ENCODE peak calls at places on chromosomes 12 and 14, in seven cellular contexts. One of them, this sample, is unnamed.

GRCh38 chr12:48696626-48697025 is 14.6 kb upstream of the KANSL2 start:
- DNase-seq in progenitor cell of endocrine pancreas: no peak
- DNase-seq in right atrium auricular region: no peak
- DNase-seq in endothelial cell: no peak
- DNase-seq in lower leg skin: no peak
- DNase-seq in breast epithelium: no peak
- DNase-seq in fibroblast of the aortic adventitia: no peak
- DNase-seq in this sample: no peak

GRCh38 chr12:95473440-95473946 is 459 bp upstream of the METAP2 start:
- DNase-seq in endothelial cell: peak
- DNase-seq in fibroblast of the aortic adventitia: peak
- DNase-seq in right atrium auricular region: no peak
- DNase-seq in lower leg skin: no peak
- DNase-seq in progenitor cell of endocrine pancreas: no peak
- DNase-seq in breast epithelium: no peak
- DNase-seq in this sample: no peak

GRCh38 chr14:44954750-44955149 is 7.0 kb downstream of the KLHL28 start:
- DNase-seq in fibroblast of the aortic adventitia: no peak
- DNase-seq in progenitor cell of endocrine pancreas: no peak
- DNase-seq in endothelial cell: no peak
- DNase-seq in breast epithelium: no peak
- DNase-seq in right atrium auricular region: no peak
- DNase-seq in lower leg skin: no peak
- DNase-seq in this sample: no peak

GRCh38 chr14:83096092-83096491 is 1562.4 kb upstream of the SEL1L start:
- DNase-seq in progenitor cell of endocrine pancreas: no peak
- DNase-seq in lower leg skin: no peak
- DNase-seq in right atrium auricular region: no peak
- DNase-seq in endothelial cell: no peak
- DNase-seq in breast epithelium: no peak
- DNase-seq in fibroblast of the aortic adventitia: no peak
- DNase-seq in this sample: no peak

GRCh38 chr12:132748319-132748718 is 13.3 kb downstream of the ANKLE2 start:
- DNase-seq in lower leg skin: no peak
- DNase-seq in endothelial cell: no peak
- DNase-seq in fibroblast of the aortic adventitia: no peak
- DNase-seq in right atrium auricular region: no peak
- DNase-seq in progenitor cell of endocrine pancreas: no peak
- DNase-seq in breast epithelium: no peak
- DNase-seq in this sample: no peak

GRCh38 chr12:11795192-11795909 is 145.9 kb downstream of the ETV6 start:
- DNase-seq in right atrium auricular region: no peak
- DNase-seq in breast epithelium: no peak
- DNase-seq in endothelial cell: no peak
- DNase-seq in fibroblast of the aortic adventitia: no peak
- DNase-seq in progenitor cell of endocrine pancreas: no peak
- DNase-seq in lower leg skin: no peak
- DNase-seq in this sample: no peak

GRCh38 chr12:4191642-4192041 is 81.9 kb upstream of the CCND2 start:
- DNase-seq in progenitor cell of endocrine pancreas: no peak
- DNase-seq in fibroblast of the aortic adventitia: no peak
- DNase-seq in endothelial cell: no peak
- DNase-seq in lower leg skin: no peak
- DNase-seq in breast epithelium: no peak
- DNase-seq in right atrium auricular region: no peak
- DNase-seq in this sample: no peak

GRCh38 chr14:97943619-97944018 is 1146.4 kb downstream of the VRK1 start:
- DNase-seq in fibroblast of the aortic adventitia: no peak
- DNase-seq in lower leg skin: no peak
- DNase-seq in breast epithelium: no peak
- DNase-seq in progenitor cell of endocrine pancreas: no peak
- DNase-seq in right atrium auricular region: no peak
- DNase-seq in endothelial cell: no peak
- DNase-seq in this sample: no peak

GRCh38 chr12:68034567-68034966 is 45.3 kb downstream of the IFNG-AS1 start:
- DNase-seq in lower leg skin: no peak
- DNase-seq in progenitor cell of endocrine pancreas: no peak
- DNase-seq in breast epithelium: no peak
- DNase-seq in endothelial cell: no peak
- DNase-seq in right atrium auricular region: no peak
- DNase-seq in fibroblast of the aortic adventitia: no peak
- DNase-seq in this sample: no peak

GRCh38 chr12:5783274-5783920 is 161.7 kb downstream of the ANO2 start:
- DNase-seq in progenitor cell of endocrine pancreas: peak
- DNase-seq in endothelial cell: no peak
- DNase-seq in fibroblast of the aortic adventitia: no peak
- DNase-seq in breast epithelium: no peak
- DNase-seq in right atrium auricular region: peak
- DNase-seq in lower leg skin: no peak
- DNase-seq in this sample: no peak

GRCh38 chr12:51591020-51591901 is at the start of gene SCN8A:
- DNase-seq in right atrium auricular region: no peak
- DNase-seq in breast epithelium: no peak
- DNase-seq in lower leg skin: peak
- DNase-seq in progenitor cell of endocrine pancreas: peak
- DNase-seq in fibroblast of the aortic adventitia: peak
- DNase-seq in endothelial cell: peak
- DNase-seq in this sample: peak
- TF ChIP-seq CTCF in right atrium auricular region: no peak
- TF ChIP-seq CTCF in breast epithelium: no peak
- TF ChIP-seq CTCF in lower leg skin: no peak
- TF ChIP-seq CTCF in progenitor cell of endocrine pancreas: no peak
- TF ChIP-seq CTCF in fibroblast of the aortic adventitia: no peak
- TF ChIP-seq CTCF in endothelial cell: no peak
- TF ChIP-seq CTCF in this sample: no peak

GRCh38 chr12:101710289-101710688 is 12.8 kb downstream of the CHPT1 start:
- DNase-seq in endothelial cell: no peak
- DNase-seq in lower leg skin: no peak
- DNase-seq in breast epithelium: no peak
- DNase-seq in right atrium auricular region: no peak
- DNase-seq in fibroblast of the aortic adventitia: no peak
- DNase-seq in progenitor cell of endocrine pancreas: no peak
- DNase-seq in this sample: no peak
- TF ChIP-seq CTCF in endothelial cell: no peak
- TF ChIP-seq CTCF in lower leg skin: no peak
- TF ChIP-seq CTCF in breast epithelium: no peak
- TF ChIP-seq CTCF in right atrium auricular region: no peak
- TF ChIP-seq CTCF in fibroblast of the aortic adventitia: no peak
- TF ChIP-seq CTCF in progenitor cell of endocrine pancreas: no peak
- TF ChIP-seq CTCF in this sample: no peak

DNA sequence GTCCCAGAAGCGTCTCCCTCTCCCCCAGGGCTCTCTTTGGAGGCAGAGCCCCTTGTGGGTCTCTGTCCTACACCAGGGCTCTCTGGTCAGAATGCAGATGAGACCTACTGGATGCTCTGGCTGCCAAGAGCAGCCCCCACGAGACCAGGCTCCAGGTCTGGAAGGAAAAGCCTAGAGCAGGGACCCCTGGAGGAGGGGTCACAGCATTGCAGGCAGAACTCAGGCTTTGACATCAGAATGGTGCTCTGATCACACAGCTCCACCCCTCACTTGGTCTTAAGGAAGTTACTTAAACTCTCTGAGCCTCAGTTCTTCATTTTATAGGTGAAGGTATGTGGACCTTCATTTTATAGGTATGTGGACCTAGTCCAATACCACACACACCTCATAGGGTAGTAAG is 83.1 kb downstream of the ARL6IP4 start:
- DNase-seq in lower leg skin: no peak
- DNase-seq in fibroblast of the aortic adventitia: no peak
- DNase-seq in breast epithelium: no peak
- DNase-seq in endothelial cell: peak
- DNase-seq in progenitor cell of endocrine pancreas: no peak
- DNase-seq in right atrium auricular region: no peak
- DNase-seq in this sample: no peak
- TF ChIP-seq CTCF in lower leg skin: no peak
- TF ChIP-seq CTCF in fibroblast of the aortic adventitia: peak
- TF ChIP-seq CTCF in breast epithelium: no peak
- TF ChIP-seq CTCF in endothelial cell: peak
- TF ChIP-seq CTCF in progenitor cell of endocrine pancreas: peak
- TF ChIP-seq CTCF in right atrium auricular region: no peak
- TF ChIP-seq CTCF in this sample: peak

GRCh38 chr12:60257063-60257462 is 661.2 kb downstream of the SLC16A7 start:
- DNase-seq in endothelial cell: no peak
- DNase-seq in lower leg skin: no peak
- DNase-seq in fibroblast of the aortic adventitia: peak
- DNase-seq in breast epithelium: no peak
- DNase-seq in right atrium auricular region: no peak
- DNase-seq in progenitor cell of endocrine pancreas: no peak
- DNase-seq in this sample: no peak
- TF ChIP-seq CTCF in endothelial cell: no peak
- TF ChIP-seq CTCF in lower leg skin: no peak
- TF ChIP-seq CTCF in fibroblast of the aortic adventitia: peak
- TF ChIP-seq CTCF in breast epithelium: no peak
- TF ChIP-seq CTCF in right atrium auricular region: no peak
- TF ChIP-seq CTCF in progenitor cell of endocrine pancreas: peak
- TF ChIP-seq CTCF in this sample: no peak

GRCh38 chr14:74531467-74531866 is 37.9 kb downstream of the ISCA2 start:
- DNase-seq in breast epithelium: no peak
- DNase-seq in lower leg skin: no peak
- DNase-seq in progenitor cell of endocrine pancreas: no peak
- DNase-seq in right atrium auricular region: no peak
- DNase-seq in endothelial cell: no peak
- DNase-seq in fibroblast of the aortic adventitia: peak
- DNase-seq in this sample: no peak
- TF ChIP-seq CTCF in breast epithelium: no peak
- TF ChIP-seq CTCF in lower leg skin: no peak
- TF ChIP-seq CTCF in progenitor cell of endocrine pancreas: no peak
- TF ChIP-seq CTCF in right atrium auricular region: no peak
- TF ChIP-seq CTCF in endothelial cell: no peak
- TF ChIP-seq CTCF in fibroblast of the aortic adventitia: peak
- TF ChIP-seq CTCF in this sample: no peak

GRCh38 chr12:61546296-61546695 is 713.9 kb upstream of the USP15 start:
- DNase-seq in lower leg skin: no peak
- DNase-seq in breast epithelium: no peak
- DNase-seq in right atrium auricular region: no peak
- DNase-seq in endothelial cell: no peak
- DNase-seq in fibroblast of the aortic adventitia: no peak
- DNase-seq in progenitor cell of endocrine pancreas: no peak
- DNase-seq in this sample: no peak
- TF ChIP-seq CTCF in lower leg skin: no peak
- TF ChIP-seq CTCF in breast epithelium: no peak
- TF ChIP-seq CTCF in right atrium auricular region: no peak
- TF ChIP-seq CTCF in endothelial cell: no peak
- TF ChIP-seq CTCF in fibroblast of the aortic adventitia: no peak
- TF ChIP-seq CTCF in progenitor cell of endocrine pancreas: peak
- TF ChIP-seq CTCF in this sample: no peak

DNA sequence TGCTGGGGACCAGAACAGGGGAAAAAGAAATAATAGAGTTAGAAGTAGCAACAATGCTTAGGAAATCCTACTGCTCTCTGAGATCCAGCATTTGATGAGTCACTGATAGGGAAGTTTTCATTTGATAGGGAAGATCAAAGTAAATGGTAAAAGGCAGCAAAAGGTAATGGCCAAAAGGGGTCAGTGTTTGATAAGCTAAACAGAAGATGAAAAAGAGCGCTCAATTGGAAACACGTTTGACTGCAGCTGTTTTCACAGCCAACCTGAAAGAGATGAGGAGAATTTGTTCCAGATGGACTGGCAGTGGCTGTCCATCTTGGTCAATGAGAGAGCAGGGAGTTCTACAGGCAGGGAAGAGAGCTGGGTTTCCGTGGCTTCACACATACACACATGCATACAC is 264.2 kb downstream of the TMEM132C start:
- DNase-seq in right atrium auricular region: no peak
- DNase-seq in fibroblast of the aortic adventitia: no peak
- DNase-seq in lower leg skin: no peak
- DNase-seq in progenitor cell of endocrine pancreas: no peak
- DNase-seq in endothelial cell: no peak
- DNase-seq in breast epithelium: no peak
- DNase-seq in this sample: no peak
- TF ChIP-seq CTCF in right atrium auricular region: no peak
- TF ChIP-seq CTCF in fibroblast of the aortic adventitia: no peak
- TF ChIP-seq CTCF in lower leg skin: no peak
- TF ChIP-seq CTCF in progenitor cell of endocrine pancreas: peak
- TF ChIP-seq CTCF in endothelial cell: no peak
- TF ChIP-seq CTCF in breast epithelium: no peak
- TF ChIP-seq CTCF in this sample: peak

GRCh38 chr12:45183263-45183662 is 32.6 kb upstream of the ANO6 start:
- DNase-seq in endothelial cell: no peak
- DNase-seq in breast epithelium: no peak
- DNase-seq in fibroblast of the aortic adventitia: peak
- DNase-seq in progenitor cell of endocrine pancreas: no peak
- DNase-seq in right atrium auricular region: no peak
- DNase-seq in lower leg skin: no peak
- DNase-seq in this sample: no peak
- TF ChIP-seq CTCF in endothelial cell: no peak
- TF ChIP-seq CTCF in breast epithelium: no peak
- TF ChIP-seq CTCF in fibroblast of the aortic adventitia: peak
- TF ChIP-seq CTCF in progenitor cell of endocrine pancreas: peak
- TF ChIP-seq CTCF in right atrium auricular region: no peak
- TF ChIP-seq CTCF in lower leg skin: no peak
- TF ChIP-seq CTCF in this sample: peak

GRCh38 chr14:71319646-71320045 is 412.4 kb downstream of the PCNX1 start:
- DNase-seq in lower leg skin: no peak
- DNase-seq in progenitor cell of endocrine pancreas: no peak
- DNase-seq in breast epithelium: no peak
- DNase-seq in endothelial cell: no peak
- DNase-seq in right atrium auricular region: no peak
- DNase-seq in fibroblast of the aortic adventitia: peak
- DNase-seq in this sample: no peak
- TF ChIP-seq CTCF in lower leg skin: no peak
- TF ChIP-seq CTCF in progenitor cell of endocrine pancreas: peak
- TF ChIP-seq CTCF in breast epithelium: no peak
- TF ChIP-seq CTCF in endothelial cell: no peak
- TF ChIP-seq CTCF in right atrium auricular region: no peak
- TF ChIP-seq CTCF in fibroblast of the aortic adventitia: no peak
- TF ChIP-seq CTCF in this sample: no peak

GRCh38 chr12:54005531-54005852 is 3.3 kb upstream of the HOXC8 start:
- DNase-seq in fibroblast of the aortic adventitia: no peak
- DNase-seq in lower leg skin: no peak
- DNase-seq in progenitor cell of endocrine pancreas: no peak
- DNase-seq in endothelial cell: no peak
- DNase-seq in right atrium auricular region: no peak
- DNase-seq in breast epithelium: no peak
- DNase-seq in this sample: no peak

GRCh38 chr12:54002915-54003339 is 3.0 kb downstream of the HOXC9 start:
- DNase-seq in fibroblast of the aortic adventitia: no peak
- DNase-seq in breast epithelium: no peak
- DNase-seq in lower leg skin: no peak
- DNase-seq in endothelial cell: no peak
- DNase-seq in progenitor cell of endocrine pancreas: no peak
- DNase-seq in right atrium auricular region: no peak
- DNase-seq in this sample: no peak

GRCh38 chr12:54004841-54005530 is 3.8 kb upstream of the HOXC8 start:
- DNase-seq in right atrium auricular region: no peak
- DNase-seq in progenitor cell of endocrine pancreas: no peak
- DNase-seq in fibroblast of the aortic adventitia: peak
- DNase-seq in endothelial cell: peak
- DNase-seq in lower leg skin: no peak
- DNase-seq in breast epithelium: no peak
- DNase-seq in this sample: no peak

GRCh38 chr12:54003625-54004024 is 3.7 kb downstream of the HOXC9 start:
- DNase-seq in right atrium auricular region: no peak
- DNase-seq in lower leg skin: no peak
- DNase-seq in fibroblast of the aortic adventitia: no peak
- DNase-seq in progenitor cell of endocrine pancreas: no peak
- DNase-seq in breast epithelium: no peak
- DNase-seq in endothelial cell: no peak
- DNase-seq in this sample: no peak

GRCh38 chr12:54004063-54004840 is 4.3 kb downstream of the HOXC9 start:
- DNase-seq in lower leg skin: no peak
- DNase-seq in breast epithelium: no peak
- DNase-seq in right atrium auricular region: no peak
- DNase-seq in progenitor cell of endocrine pancreas: no peak
- DNase-seq in fibroblast of the aortic adventitia: no peak
- DNase-seq in endothelial cell: no peak
- DNase-seq in this sample: no peak
- TF ChIP-seq CTCF in lower leg skin: no peak
- TF ChIP-seq CTCF in breast epithelium: no peak
- TF ChIP-seq CTCF in right atrium auricular region: no peak
- TF ChIP-seq CTCF in progenitor cell of endocrine pancreas: no peak
- TF ChIP-seq CTCF in fibroblast of the aortic adventitia: no peak
- TF ChIP-seq CTCF in endothelial cell: no peak
- TF ChIP-seq CTCF in this sample: no peak

This sample was measured in D721Med.